ENCODE peak calls at places on chromosome 4, in five cellular contexts. One of them, this sample, is unnamed.

GRCh38 chr4:81084029-81084428 is 53.5 kb downstream of the BMP3 start:
- DNase-seq in ACHN: no peak
- DNase-seq in activated T-cell treated with anti-CD3 and anti-CD28 coated beads, Interleukin-2, amount 50 U/mL, for 72 hours: no peak
- DNase-seq in iPS-NIHi11: no peak
- DNase-seq in ascending aorta: no peak
- DNase-seq in this sample: no peak

GRCh38 chr4:168629561-168629960 is 132.7 kb downstream of the PALLD start:
- DNase-seq in ACHN: no peak
- DNase-seq in activated T-cell treated with anti-CD3 and anti-CD28 coated beads, Interleukin-2, amount 50 U/mL, for 72 hours: no peak
- DNase-seq in iPS-NIHi11: no peak
- DNase-seq in ascending aorta: no peak
- DNase-seq in this sample: no peak

GRCh38 chr4:95317124-95317820 is 231.5 kb downstream of the UNC5C start:
- DNase-seq in ACHN: no peak
- DNase-seq in activated T-cell treated with anti-CD3 and anti-CD28 coated beads, Interleukin-2, amount 50 U/mL, for 72 hours: no peak
- DNase-seq in iPS-NIHi11: no peak
- DNase-seq in ascending aorta: no peak
- DNase-seq in this sample: no peak

GRCh38 chr4:24456431-24456830 is 127.9 kb downstream of the DHX15 start:
- DNase-seq in ACHN: no peak
- DNase-seq in activated T-cell treated with anti-CD3 and anti-CD28 coated beads, Interleukin-2, amount 50 U/mL, for 72 hours: no peak
- DNase-seq in iPS-NIHi11: no peak
- DNase-seq in ascending aorta: no peak
- DNase-seq in this sample: no peak

GRCh38 chr4:118557298-118557851 is 127.8 kb upstream of the METTL14 start:
- DNase-seq in ACHN: peak
- DNase-seq in activated T-cell treated with anti-CD3 and anti-CD28 coated beads, Interleukin-2, amount 50 U/mL, for 72 hours: no peak
- DNase-seq in iPS-NIHi11: peak
- DNase-seq in ascending aorta: no peak
- DNase-seq in this sample: no peak

GRCh38 chr4:168699224-168699878 is 202.5 kb downstream of the PALLD start:
- DNase-seq in ACHN: no peak
- DNase-seq in activated T-cell treated with anti-CD3 and anti-CD28 coated beads, Interleukin-2, amount 50 U/mL, for 72 hours: no peak
- DNase-seq in iPS-NIHi11: no peak
- DNase-seq in ascending aorta: no peak
- DNase-seq in this sample: no peak

GRCh38 chr4:71232846-71233245 is 106.0 kb upstream of the SLC4A4 start:
- DNase-seq in ACHN: no peak
- DNase-seq in activated T-cell treated with anti-CD3 and anti-CD28 coated beads, Interleukin-2, amount 50 U/mL, for 72 hours: no peak
- DNase-seq in iPS-NIHi11: no peak
- DNase-seq in ascending aorta: no peak
- DNase-seq in this sample: no peak

GRCh38 chr4:145564540-145564939 is 54.6 kb upstream of the MMAA start:
- DNase-seq in ACHN: no peak
- DNase-seq in activated T-cell treated with anti-CD3 and anti-CD28 coated beads, Interleukin-2, amount 50 U/mL, for 72 hours: no peak
- DNase-seq in iPS-NIHi11: no peak
- DNase-seq in ascending aorta: no peak
- DNase-seq in this sample: no peak

GRCh38 chr4:179225594-179225993 is 1783.4 kb upstream of the AGA start:
- DNase-seq in ACHN: no peak
- DNase-seq in activated T-cell treated with anti-CD3 and anti-CD28 coated beads, Interleukin-2, amount 50 U/mL, for 72 hours: no peak
- DNase-seq in iPS-NIHi11: no peak
- DNase-seq in ascending aorta: no peak
- DNase-seq in this sample: no peak

GRCh38 chr4:174278467-174278866 is 5.0 kb downstream of the FBXO8 start:
- DNase-seq in ACHN: no peak
- DNase-seq in activated T-cell treated with anti-CD3 and anti-CD28 coated beads, Interleukin-2, amount 50 U/mL, for 72 hours: no peak
- DNase-seq in iPS-NIHi11: no peak
- DNase-seq in ascending aorta: no peak
- DNase-seq in this sample: no peak

GRCh38 chr4:168514249-168514852 is 17.5 kb downstream of the PALLD start:
- DNase-seq in ACHN: peak
- DNase-seq in activated T-cell treated with anti-CD3 and anti-CD28 coated beads, Interleukin-2, amount 50 U/mL, for 72 hours: no peak
- DNase-seq in iPS-NIHi11: no peak
- DNase-seq in ascending aorta: no peak
- DNase-seq in this sample: peak

GRCh38 chr4:112170451-112170993 is 25.3 kb downstream of the FAM241A start:
- DNase-seq in ACHN: peak
- DNase-seq in activated T-cell treated with anti-CD3 and anti-CD28 coated beads, Interleukin-2, amount 50 U/mL, for 72 hours: no peak
- DNase-seq in iPS-NIHi11: no peak
- DNase-seq in ascending aorta: no peak
- DNase-seq in this sample: no peak

GRCh38 chr4:76726141-76726540 is 171.8 kb downstream of the SOWAHB start:
- DNase-seq in ACHN: no peak
- DNase-seq in activated T-cell treated with anti-CD3 and anti-CD28 coated beads, Interleukin-2, amount 50 U/mL, for 72 hours: no peak
- DNase-seq in iPS-NIHi11: no peak
- DNase-seq in ascending aorta: no peak
- DNase-seq in this sample: no peak

GRCh38 chr4:94032754-94033153 is 174.9 kb upstream of the SMARCAD1 start:
- DNase-seq in ACHN: no peak
- DNase-seq in activated T-cell treated with anti-CD3 and anti-CD28 coated beads, Interleukin-2, amount 50 U/mL, for 72 hours: no peak
- DNase-seq in iPS-NIHi11: peak
- DNase-seq in ascending aorta: no peak
- DNase-seq in this sample: no peak

GRCh38 chr4:177448850-177449249 is 6.6 kb upstream of the AGA start:
- DNase-seq in ACHN: no peak
- DNase-seq in activated T-cell treated with anti-CD3 and anti-CD28 coated beads, Interleukin-2, amount 50 U/mL, for 72 hours: no peak
- DNase-seq in iPS-NIHi11: no peak
- DNase-seq in ascending aorta: no peak
- DNase-seq in this sample: no peak

GRCh38 chr4:55358668-55359067 is 12.6 kb downstream of the SRD5A3 start:
- DNase-seq in ACHN: no peak
- DNase-seq in activated T-cell treated with anti-CD3 and anti-CD28 coated beads, Interleukin-2, amount 50 U/mL, for 72 hours: no peak
- DNase-seq in iPS-NIHi11: no peak
- DNase-seq in ascending aorta: no peak
- DNase-seq in this sample: peak

GRCh38 chr4:140568507-140569306 is at the start of gene UCP1:
- DNase-seq in ACHN: peak
- DNase-seq in activated T-cell treated with anti-CD3 and anti-CD28 coated beads, Interleukin-2, amount 50 U/mL, for 72 hours: no peak
- DNase-seq in iPS-NIHi11: peak
- DNase-seq in ascending aorta: no peak
- DNase-seq in this sample: no peak

GRCh38 chr4:105551968-105552746 is at the start of gene ARHGEF38:
- DNase-seq in ACHN: peak
- DNase-seq in activated T-cell treated with anti-CD3 and anti-CD28 coated beads, Interleukin-2, amount 50 U/mL, for 72 hours: no peak
- DNase-seq in iPS-NIHi11: peak
- DNase-seq in ascending aorta: no peak
- DNase-seq in this sample: no peak

GRCh38 chr4:135833529-135833928 is 1631.9 kb upstream of the PABPC4L start:
- DNase-seq in ACHN: no peak
- DNase-seq in activated T-cell treated with anti-CD3 and anti-CD28 coated beads, Interleukin-2, amount 50 U/mL, for 72 hours: no peak
- DNase-seq in iPS-NIHi11: no peak
- DNase-seq in ascending aorta: no peak
- DNase-seq in this sample: no peak

GRCh38 chr4:55865228-55865806 is 11.9 kb downstream of the EXOC1 start:
- DNase-seq in ACHN: peak
- DNase-seq in activated T-cell treated with anti-CD3 and anti-CD28 coated beads, Interleukin-2, amount 50 U/mL, for 72 hours: no peak
- DNase-seq in iPS-NIHi11: no peak
- DNase-seq in ascending aorta: no peak
- DNase-seq in this sample: no peak

This sample was measured in GM10248.